ENCODE peak calls at places on chromosome 22, in eight cellular contexts. One of them, this sample, is unnamed.

GRCh38 chr22:37325024-37325395 is 42.7 kb downstream of the CYTH4 start:
- DNase-seq in GM06990: no peak
- DNase-seq in heart left ventricle: no peak
- DNase-seq in thoracic aorta: no peak
- DNase-seq in mammary epithelial cell: no peak
- DNase-seq in CD8-positive, alpha-beta T cell: no peak
- DNase-seq in esophagus squamous epithelium: no peak
- DNase-seq in adrenal gland: no peak
- DNase-seq in this sample: no peak

GRCh38 chr22:32144875-32145274 is 14.2 kb downstream of the C22orf42 start:
- DNase-seq in esophagus squamous epithelium: no peak
- DNase-seq in mammary epithelial cell: no peak
- DNase-seq in thoracic aorta: no peak
- DNase-seq in CD8-positive, alpha-beta T cell: no peak
- DNase-seq in heart left ventricle: no peak
- DNase-seq in GM06990: no peak
- DNase-seq in adrenal gland: no peak
- DNase-seq in this sample: no peak

GRCh38 chr22:37137903-37138665 is 11.6 kb downstream of the IL2RB start:
- DNase-seq in mammary epithelial cell: no peak
- DNase-seq in GM06990: no peak
- DNase-seq in CD8-positive, alpha-beta T cell: no peak
- DNase-seq in heart left ventricle: no peak
- DNase-seq in thoracic aorta: no peak
- DNase-seq in esophagus squamous epithelium: no peak
- DNase-seq in adrenal gland: no peak
- DNase-seq in this sample: no peak

GRCh38 chr22:22110548-22111266 is 128.1 kb upstream of the TOP3B start:
- DNase-seq in CD8-positive, alpha-beta T cell: no peak
- DNase-seq in mammary epithelial cell: peak
- DNase-seq in esophagus squamous epithelium: peak
- DNase-seq in GM06990: no peak
- DNase-seq in thoracic aorta: no peak
- DNase-seq in adrenal gland: peak
- DNase-seq in heart left ventricle: peak
- DNase-seq in this sample: no peak

GRCh38 chr22:30309981-30310672 is 16.6 kb downstream of the TBC1D10A start:
- DNase-seq in adrenal gland: no peak
- DNase-seq in mammary epithelial cell: no peak
- DNase-seq in thoracic aorta: no peak
- DNase-seq in esophagus squamous epithelium: no peak
- DNase-seq in heart left ventricle: no peak
- DNase-seq in GM06990: peak
- DNase-seq in CD8-positive, alpha-beta T cell: no peak
- DNase-seq in this sample: no peak

GRCh38 chr22:17087176-17088131 is 2.7 kb downstream of the IL17RA start:
- DNase-seq in CD8-positive, alpha-beta T cell: no peak
- DNase-seq in heart left ventricle: no peak
- DNase-seq in esophagus squamous epithelium: no peak
- DNase-seq in adrenal gland: no peak
- DNase-seq in thoracic aorta: no peak
- DNase-seq in GM06990: peak
- DNase-seq in mammary epithelial cell: no peak
- DNase-seq in this sample: no peak

GRCh38 chr22:25546751-25547150 is 17.7 kb upstream of the GRK3 start:
- DNase-seq in heart left ventricle: no peak
- DNase-seq in GM06990: no peak
- DNase-seq in CD8-positive, alpha-beta T cell: no peak
- DNase-seq in esophagus squamous epithelium: no peak
- DNase-seq in thoracic aorta: no peak
- DNase-seq in adrenal gland: no peak
- DNase-seq in mammary epithelial cell: no peak
- DNase-seq in this sample: no peak

GRCh38 chr22:36835903-36836302 is 19.1 kb upstream of the PVALB start:
- DNase-seq in mammary epithelial cell: no peak
- DNase-seq in esophagus squamous epithelium: no peak
- DNase-seq in thoracic aorta: no peak
- DNase-seq in adrenal gland: no peak
- DNase-seq in GM06990: no peak
- DNase-seq in CD8-positive, alpha-beta T cell: no peak
- DNase-seq in heart left ventricle: no peak
- DNase-seq in this sample: no peak

GRCh38 chr22:36465232-36466021 is 16.0 kb downstream of the TXN2 start:
- DNase-seq in GM06990: no peak
- DNase-seq in mammary epithelial cell: peak
- DNase-seq in esophagus squamous epithelium: no peak
- DNase-seq in CD8-positive, alpha-beta T cell: no peak
- DNase-seq in thoracic aorta: no peak
- DNase-seq in adrenal gland: peak
- DNase-seq in heart left ventricle: peak
- DNase-seq in this sample: peak

GRCh38 chr22:29784451-29785361 is 17.5 kb downstream of the UQCR10 start:
- DNase-seq in CD8-positive, alpha-beta T cell: no peak
- DNase-seq in esophagus squamous epithelium: no peak
- DNase-seq in adrenal gland: peak
- DNase-seq in heart left ventricle: no peak
- DNase-seq in thoracic aorta: no peak
- DNase-seq in mammary epithelial cell: no peak
- DNase-seq in GM06990: no peak
- DNase-seq in this sample: no peak

GRCh38 chr22:44550666-44551491 is 52.8 kb upstream of the RTL6 start:
- DNase-seq in CD8-positive, alpha-beta T cell: no peak
- DNase-seq in heart left ventricle: peak
- DNase-seq in mammary epithelial cell: peak
- DNase-seq in esophagus squamous epithelium: no peak
- DNase-seq in GM06990: peak
- DNase-seq in adrenal gland: peak
- DNase-seq in thoracic aorta: no peak
- DNase-seq in this sample: peak

GRCh38 chr22:28155808-28156207 is 236.8 kb upstream of the PITPNB start:
- DNase-seq in GM06990: no peak
- DNase-seq in adrenal gland: no peak
- DNase-seq in heart left ventricle: no peak
- DNase-seq in CD8-positive, alpha-beta T cell: no peak
- DNase-seq in thoracic aorta: no peak
- DNase-seq in esophagus squamous epithelium: no peak
- DNase-seq in mammary epithelial cell: no peak
- DNase-seq in this sample: no peak

GRCh38 chr22:41314821-41315220 is 13.5 kb downstream of the ZC3H7B start:
- DNase-seq in mammary epithelial cell: no peak
- DNase-seq in thoracic aorta: no peak
- DNase-seq in adrenal gland: no peak
- DNase-seq in heart left ventricle: no peak
- DNase-seq in CD8-positive, alpha-beta T cell: no peak
- DNase-seq in esophagus squamous epithelium: no peak
- DNase-seq in GM06990: no peak
- DNase-seq in this sample: no peak

GRCh38 chr22:46609175-46609690 is 11.0 kb upstream of the GRAMD4 start:
- DNase-seq in CD8-positive, alpha-beta T cell: no peak
- DNase-seq in heart left ventricle: no peak
- DNase-seq in GM06990: no peak
- DNase-seq in adrenal gland: no peak
- DNase-seq in esophagus squamous epithelium: no peak
- DNase-seq in mammary epithelial cell: no peak
- DNase-seq in thoracic aorta: no peak
- DNase-seq in this sample: no peak

GRCh38 chr22:42699281-42699681 is 21.4 kb downstream of the A4GALT start:
- DNase-seq in adrenal gland: no peak
- DNase-seq in esophagus squamous epithelium: no peak
- DNase-seq in thoracic aorta: no peak
- DNase-seq in mammary epithelial cell: no peak
- DNase-seq in heart left ventricle: no peak
- DNase-seq in CD8-positive, alpha-beta T cell: no peak
- DNase-seq in GM06990: no peak
- DNase-seq in this sample: no peak

GRCh38 chr22:37243402-37244113 is 511 bp downstream of the RAC2 start:
- DNase-seq in heart left ventricle: no peak
- DNase-seq in adrenal gland: no peak
- DNase-seq in thoracic aorta: no peak
- DNase-seq in GM06990: no peak
- DNase-seq in esophagus squamous epithelium: no peak
- DNase-seq in CD8-positive, alpha-beta T cell: no peak
- DNase-seq in mammary epithelial cell: no peak
- DNase-seq in this sample: no peak

GRCh38 chr22:32380991-32381390 is 23.3 kb downstream of the RFPL3 start:
- DNase-seq in mammary epithelial cell: peak
- DNase-seq in adrenal gland: no peak
- DNase-seq in CD8-positive, alpha-beta T cell: no peak
- DNase-seq in thoracic aorta: no peak
- DNase-seq in GM06990: no peak
- DNase-seq in esophagus squamous epithelium: no peak
- DNase-seq in heart left ventricle: no peak
- DNase-seq in this sample: no peak

GRCh38 chr22:25228822-25229221 is 9.4 kb downstream of the CRYBB2 start:
- DNase-seq in esophagus squamous epithelium: no peak
- DNase-seq in GM06990: no peak
- DNase-seq in thoracic aorta: no peak
- DNase-seq in heart left ventricle: no peak
- DNase-seq in adrenal gland: no peak
- DNase-seq in CD8-positive, alpha-beta T cell: no peak
- DNase-seq in mammary epithelial cell: no peak
- DNase-seq in this sample: no peak

GRCh38 chr22:46941958-46942815 is 179.7 kb downstream of the TBC1D22A start:
- DNase-seq in GM06990: no peak
- DNase-seq in mammary epithelial cell: no peak
- DNase-seq in esophagus squamous epithelium: no peak
- DNase-seq in thoracic aorta: no peak
- DNase-seq in heart left ventricle: peak
- DNase-seq in CD8-positive, alpha-beta T cell: no peak
- DNase-seq in adrenal gland: no peak
- DNase-seq in this sample: no peak

GRCh38 chr22:21977814-21978213 is 4.8 kb downstream of the TOP3B start:
- DNase-seq in thoracic aorta: no peak
- DNase-seq in esophagus squamous epithelium: no peak
- DNase-seq in CD8-positive, alpha-beta T cell: no peak
- DNase-seq in GM06990: no peak
- DNase-seq in adrenal gland: no peak
- DNase-seq in mammary epithelial cell: no peak
- DNase-seq in heart left ventricle: no peak
- DNase-seq in this sample: no peak

GRCh38 chr22:29625090-29625825 is 21.8 kb downstream of the NF2 start:
- DNase-seq in heart left ventricle: no peak
- DNase-seq in esophagus squamous epithelium: no peak
- DNase-seq in thoracic aorta: no peak
- DNase-seq in CD8-positive, alpha-beta T cell: peak
- DNase-seq in mammary epithelial cell: peak
- DNase-seq in GM06990: no peak
- DNase-seq in adrenal gland: peak
- DNase-seq in this sample: peak

GRCh38 chr22:30869996-30870395 is 98.6 kb downstream of the MORC2 start:
- DNase-seq in heart left ventricle: no peak
- DNase-seq in esophagus squamous epithelium: no peak
- DNase-seq in adrenal gland: peak
- DNase-seq in GM06990: no peak
- DNase-seq in thoracic aorta: no peak
- DNase-seq in CD8-positive, alpha-beta T cell: no peak
- DNase-seq in mammary epithelial cell: no peak
- DNase-seq in this sample: no peak

GRCh38 chr22:28112548-28113043 is 193.5 kb upstream of the PITPNB start:
- DNase-seq in heart left ventricle: peak
- DNase-seq in thoracic aorta: peak
- DNase-seq in GM06990: no peak
- DNase-seq in CD8-positive, alpha-beta T cell: no peak
- DNase-seq in esophagus squamous epithelium: no peak
- DNase-seq in mammary epithelial cell: no peak
- DNase-seq in adrenal gland: peak
- DNase-seq in this sample: no peak

DNA sequence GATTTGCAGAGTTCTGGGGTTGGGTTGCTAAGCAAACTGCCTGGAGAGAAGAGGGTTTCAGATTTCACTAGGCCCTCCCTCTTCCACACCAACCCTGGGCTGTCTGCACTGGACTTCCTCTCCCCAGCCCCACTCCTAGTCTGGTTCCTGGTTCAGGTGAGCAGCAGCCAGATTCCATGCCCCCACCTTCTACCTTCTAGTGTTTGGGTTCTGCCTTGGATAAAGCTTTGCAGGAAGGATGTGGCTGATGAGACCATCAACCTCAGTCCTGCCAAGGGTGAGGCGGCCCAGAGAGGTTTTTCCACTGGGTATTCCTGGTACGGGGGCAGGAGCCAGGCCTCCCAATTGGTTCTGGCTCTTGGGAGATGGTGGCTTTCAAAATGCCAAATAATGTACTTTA is 68.3 kb downstream of the BCR start:
- DNase-seq in GM06990: no peak
- DNase-seq in mammary epithelial cell: peak
- DNase-seq in adrenal gland: no peak
- DNase-seq in CD8-positive, alpha-beta T cell: no peak
- DNase-seq in esophagus squamous epithelium: no peak
- DNase-seq in heart left ventricle: no peak
- DNase-seq in thoracic aorta: no peak
- DNase-seq in this sample: no peak
- H3K4me3 ChIP-seq in GM06990: no peak
- H3K4me3 ChIP-seq in mammary epithelial cell: no peak
- H3K4me3 ChIP-seq in adrenal gland: no peak
- H3K4me3 ChIP-seq in CD8-positive, alpha-beta T cell: no peak
- H3K4me3 ChIP-seq in esophagus squamous epithelium: no peak
- H3K4me3 ChIP-seq in heart left ventricle: no peak
- H3K4me3 ChIP-seq in thoracic aorta: no peak
- H3K4me3 ChIP-seq in this sample: no peak

GRCh38 chr22:19143212-19143611 is 1.2 kb downstream of the ESS2 start:
- DNase-seq in esophagus squamous epithelium: no peak
- DNase-seq in mammary epithelial cell: no peak
- DNase-seq in thoracic aorta: no peak
- DNase-seq in GM06990: no peak
- DNase-seq in CD8-positive, alpha-beta T cell: no peak
- DNase-seq in heart left ventricle: no peak
- DNase-seq in adrenal gland: no peak
- DNase-seq in this sample: no peak
- H3K4me3 ChIP-seq in esophagus squamous epithelium: no peak
- H3K4me3 ChIP-seq in mammary epithelial cell: no peak
- H3K4me3 ChIP-seq in thoracic aorta: peak
- H3K4me3 ChIP-seq in GM06990: no peak
- H3K4me3 ChIP-seq in CD8-positive, alpha-beta T cell: no peak
- H3K4me3 ChIP-seq in heart left ventricle: peak
- H3K4me3 ChIP-seq in adrenal gland: no peak
- H3K4me3 ChIP-seq in this sample: peak

GRCh38 chr22:49764151-49764581 is 63.5 kb downstream of the BRD1 start:
- DNase-seq in mammary epithelial cell: no peak
- DNase-seq in adrenal gland: no peak
- DNase-seq in heart left ventricle: peak
- DNase-seq in thoracic aorta: no peak
- DNase-seq in CD8-positive, alpha-beta T cell: no peak
- DNase-seq in GM06990: no peak
- DNase-seq in esophagus squamous epithelium: no peak
- DNase-seq in this sample: peak
- H3K4me3 ChIP-seq in mammary epithelial cell: no peak
- H3K4me3 ChIP-seq in adrenal gland: no peak
- H3K4me3 ChIP-seq in heart left ventricle: no peak
- H3K4me3 ChIP-seq in thoracic aorta: no peak
- H3K4me3 ChIP-seq in CD8-positive, alpha-beta T cell: no peak
- H3K4me3 ChIP-seq in GM06990: no peak
- H3K4me3 ChIP-seq in esophagus squamous epithelium: no peak
- H3K4me3 ChIP-seq in this sample: no peak

DNA sequence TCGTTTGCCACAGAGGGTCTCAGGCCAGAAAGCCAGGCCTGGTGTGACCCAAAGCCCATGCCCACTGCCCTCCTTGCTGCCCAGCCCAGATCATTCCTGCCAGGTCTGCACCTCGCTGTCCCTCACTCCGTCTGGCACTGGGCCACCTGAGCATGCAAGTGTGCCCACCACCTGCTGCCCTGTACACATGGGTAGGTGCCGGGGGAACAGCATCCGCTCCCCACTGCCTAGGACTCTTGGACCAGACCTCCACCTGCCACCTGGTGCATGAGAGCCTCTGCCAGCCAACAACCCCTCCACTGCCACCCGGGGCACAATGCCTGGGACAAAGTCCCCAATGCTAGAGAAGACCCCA is 12.5 kb downstream of the MGAT3 start:
- DNase-seq in heart left ventricle: no peak
- DNase-seq in adrenal gland: no peak
- DNase-seq in thoracic aorta: no peak
- DNase-seq in esophagus squamous epithelium: no peak
- DNase-seq in mammary epithelial cell: no peak
- DNase-seq in CD8-positive, alpha-beta T cell: no peak
- DNase-seq in GM06990: no peak
- DNase-seq in this sample: no peak
- H3K4me3 ChIP-seq in heart left ventricle: no peak
- H3K4me3 ChIP-seq in adrenal gland: no peak
- H3K4me3 ChIP-seq in thoracic aorta: no peak
- H3K4me3 ChIP-seq in esophagus squamous epithelium: no peak
- H3K4me3 ChIP-seq in mammary epithelial cell: no peak
- H3K4me3 ChIP-seq in CD8-positive, alpha-beta T cell: no peak
- H3K4me3 ChIP-seq in GM06990: no peak
- H3K4me3 ChIP-seq in this sample: no peak

This sample was measured in ascending aorta.